ENCODE peak calls at places on chromosome 17, in five cellular contexts. N, X, V, A and B are unnamed samples.
A peak's percentile ranks its signal among the peaks of the same experiment; 100 is the strongest.

GRCh38 chr17:18270046-18270850 is 9.8 kb downstream of the MIEF2 start:
- DNase-seq in A (no peak), X (no peak), N (no peak), V (no peak), B (no peak)

GRCh38 chr17:82372591-82373452 is 1.3 kb downstream of the UTS2R start:
- DNase-seq in N (no peak), A (no peak), X (no peak), V (no peak), B (peak; percentile 18)

GRCh38 chr17:62737513-62737912 is 70.6 kb downstream of the MARCHF10 start:
- DNase-seq in A (no peak), N (no peak), X (no peak), V (no peak), B (no peak)

GRCh38 chr17:73492802-73493139 is 151.5 kb downstream of the SDK2 start:
- DNase-seq in N (no peak), A (peak; percentile 75), V (no peak), X (no peak), B (no peak)

GRCh38 chr17:75475144-75475835 is 18.9 kb downstream of the TMEM94 start:
- DNase-seq in N (peak; percentile 38), V (no peak), A (no peak), X (no peak), B (no peak)

GRCh38 chr17:38605852-38606645 is at the start of gene SRCIN1:
- DNase-seq in N (peak; percentile 2), A (peak; percentile 41), V (no peak), X (peak; percentile 62), B (peak; percentile 66)

GRCh38 chr17:68623811-68624210 is 22.6 kb upstream of the FAM20A start:
- DNase-seq in V (no peak), N (no peak), X (no peak), A (no peak), B (no peak)

GRCh38 chr17:78499715-78500540 is 77.3 kb downstream of the DNAH17 start:
- DNase-seq in V (no peak), N (no peak), X (no peak), A (no peak), B (no peak)

GRCh38 chr17:964881-965280 is 14.7 kb downstream of the NXN start:
- DNase-seq in X (no peak), A (no peak), N (no peak), V (no peak), B (no peak)

GRCh38 chr17:61385091-61385868 is 14.4 kb upstream of the TBX2 start:
- DNase-seq in A (no peak), X (no peak), V (no peak), N (no peak), B (no peak)

GRCh38 chr17:64573214-64573613 is 66.4 kb downstream of the CEP95 start:
- DNase-seq in A (no peak), V (no peak), N (no peak), X (no peak), B (no peak)

GRCh38 chr17:50527155-50527762 is 5.3 kb upstream of the EPN3 start:
- DNase-seq in A (no peak), V (no peak), N (no peak), X (no peak), B (no peak)

GRCh38 chr17:15321556-15322250 is 19.7 kb downstream of the TEKT3 start:
- DNase-seq in X (no peak), A (no peak), N (peak; percentile 79), V (peak; percentile 20), B (no peak)

GRCh38 chr17:43608313-43608712 is 53.4 kb downstream of the MEOX1 start:
- DNase-seq in X (no peak), V (no peak), N (peak; percentile 70), A (no peak), B (no peak)

GRCh38 chr17:6305613-6306360 is 129.1 kb downstream of the AIPL1 start:
- DNase-seq in V (no peak), X (no peak), A (no peak), N (no peak), B (no peak)

GRCh38 chr17:73469311-73469710 is 157.5 kb upstream of the CDC42EP4 start:
- DNase-seq in N (no peak), A (no peak), V (no peak), X (no peak), B (no peak)

GRCh38 chr17:142102-142661 is 4.8 kb downstream of the SCGB1C2 start:
- DNase-seq in V (no peak), N (peak; percentile 9), X (no peak), A (no peak), B (peak; percentile 37)

GRCh38 chr17:34762078-34762477 is 182.7 kb downstream of the TMEM132E start:
- DNase-seq in N (no peak), X (no peak), A (no peak), V (no peak), B (no peak)